ENCODE peak calls at places on chromosomes 7 and 10, in eight cellular contexts. One of them, this sample, is unnamed.

GRCh38 chr10:78416031-78416800 is 382.6 kb downstream of the RPS24 start:
- DNase-seq in foreskin keratinocyte: peak; percentile 7
- DNase-seq in NCI-H1105 treated with DMSO at 0.1 percent for 48 hours: no peak
- DNase-seq in hepatocyte: no peak
- DNase-seq in activated T-helper 1 cell treated with anti-CD3 and anti-CD28 coated beads, Interleukin-12 subunit alpha, Interleukin-12 subunit beta, Interleukin-2, Interleukin-4 antibody, amounts not matched to agents 30 ng/mL and 10 ng/mL and 1 ng/mL, durations not matched to agents 14 hours and 24 hours and 36 hours: no peak
- DNase-seq in T-helper 9 cell: no peak
- DNase-seq in right atrium auricular region: peak; percentile 50
- DNase-seq in H54: peak; percentile 53
- DNase-seq in this sample: no peak

GRCh38 chr10:123009105-123009805 is 449 bp downstream of the ACADSB start:
- DNase-seq in foreskin keratinocyte: peak; percentile 9
- DNase-seq in NCI-H1105 treated with DMSO at 0.1 percent for 48 hours: peak; percentile 17
- DNase-seq in hepatocyte: peak; percentile 45
- DNase-seq in activated T-helper 1 cell treated with anti-CD3 and anti-CD28 coated beads, Interleukin-12 subunit alpha, Interleukin-12 subunit beta, Interleukin-2, Interleukin-4 antibody, amounts not matched to agents 30 ng/mL and 10 ng/mL and 1 ng/mL, durations not matched to agents 14 hours and 24 hours and 36 hours: no peak
- DNase-seq in T-helper 9 cell: no peak
- DNase-seq in right atrium auricular region: peak; percentile 61
- DNase-seq in H54: no peak
- DNase-seq in this sample: no peak

GRCh38 chr10:90494183-90494582 is 363.7 kb downstream of the HTR7 start:
- DNase-seq in foreskin keratinocyte: no peak
- DNase-seq in NCI-H1105 treated with DMSO at 0.1 percent for 48 hours: no peak
- DNase-seq in hepatocyte: no peak
- DNase-seq in activated T-helper 1 cell treated with anti-CD3 and anti-CD28 coated beads, Interleukin-12 subunit alpha, Interleukin-12 subunit beta, Interleukin-2, Interleukin-4 antibody, amounts not matched to agents 30 ng/mL and 10 ng/mL and 1 ng/mL, durations not matched to agents 14 hours and 24 hours and 36 hours: no peak
- DNase-seq in T-helper 9 cell: no peak
- DNase-seq in right atrium auricular region: no peak
- DNase-seq in H54: no peak
- DNase-seq in this sample: no peak

GRCh38 chr10:47176903-47177860 is 122.8 kb upstream of the GDF10 start:
- DNase-seq in foreskin keratinocyte: peak; percentile 37
- DNase-seq in NCI-H1105 treated with DMSO at 0.1 percent for 48 hours: no peak
- DNase-seq in hepatocyte: no peak
- DNase-seq in activated T-helper 1 cell treated with anti-CD3 and anti-CD28 coated beads, Interleukin-12 subunit alpha, Interleukin-12 subunit beta, Interleukin-2, Interleukin-4 antibody, amounts not matched to agents 30 ng/mL and 10 ng/mL and 1 ng/mL, durations not matched to agents 14 hours and 24 hours and 36 hours: no peak
- DNase-seq in T-helper 9 cell: no peak
- DNase-seq in right atrium auricular region: no peak
- DNase-seq in H54: no peak
- DNase-seq in this sample: peak; percentile 80

GRCh38 chr7:69817835-69818646 is 219.8 kb downstream of the AUTS2 start:
- DNase-seq in foreskin keratinocyte: no peak
- DNase-seq in NCI-H1105 treated with DMSO at 0.1 percent for 48 hours: no peak
- DNase-seq in hepatocyte: no peak
- DNase-seq in activated T-helper 1 cell treated with anti-CD3 and anti-CD28 coated beads, Interleukin-12 subunit alpha, Interleukin-12 subunit beta, Interleukin-2, Interleukin-4 antibody, amounts not matched to agents 30 ng/mL and 10 ng/mL and 1 ng/mL, durations not matched to agents 14 hours and 24 hours and 36 hours: no peak
- DNase-seq in T-helper 9 cell: no peak
- DNase-seq in right atrium auricular region: no peak
- DNase-seq in H54: no peak
- DNase-seq in this sample: no peak

GRCh38 chr7:67856046-67856445 is 859.4 kb downstream of the TYW1 start:
- DNase-seq in foreskin keratinocyte: no peak
- DNase-seq in NCI-H1105 treated with DMSO at 0.1 percent for 48 hours: no peak
- DNase-seq in hepatocyte: no peak
- DNase-seq in activated T-helper 1 cell treated with anti-CD3 and anti-CD28 coated beads, Interleukin-12 subunit alpha, Interleukin-12 subunit beta, Interleukin-2, Interleukin-4 antibody, amounts not matched to agents 30 ng/mL and 10 ng/mL and 1 ng/mL, durations not matched to agents 14 hours and 24 hours and 36 hours: no peak
- DNase-seq in T-helper 9 cell: no peak
- DNase-seq in right atrium auricular region: no peak
- DNase-seq in H54: no peak
- DNase-seq in this sample: no peak

GRCh38 chr7:15684834-15685233 is 1.6 kb downstream of the MEOX2 start:
- DNase-seq in foreskin keratinocyte: no peak
- DNase-seq in NCI-H1105 treated with DMSO at 0.1 percent for 48 hours: no peak
- DNase-seq in hepatocyte: no peak
- DNase-seq in activated T-helper 1 cell treated with anti-CD3 and anti-CD28 coated beads, Interleukin-12 subunit alpha, Interleukin-12 subunit beta, Interleukin-2, Interleukin-4 antibody, amounts not matched to agents 30 ng/mL and 10 ng/mL and 1 ng/mL, durations not matched to agents 14 hours and 24 hours and 36 hours: no peak
- DNase-seq in T-helper 9 cell: no peak
- DNase-seq in right atrium auricular region: no peak
- DNase-seq in H54: no peak
- DNase-seq in this sample: no peak

GRCh38 chr7:26858229-26858568 is 6.2 kb downstream of the SKAP2 start:
- DNase-seq in foreskin keratinocyte: no peak
- DNase-seq in NCI-H1105 treated with DMSO at 0.1 percent for 48 hours: no peak
- DNase-seq in hepatocyte: no peak
- DNase-seq in activated T-helper 1 cell treated with anti-CD3 and anti-CD28 coated beads, Interleukin-12 subunit alpha, Interleukin-12 subunit beta, Interleukin-2, Interleukin-4 antibody, amounts not matched to agents 30 ng/mL and 10 ng/mL and 1 ng/mL, durations not matched to agents 14 hours and 24 hours and 36 hours: no peak
- DNase-seq in T-helper 9 cell: no peak
- DNase-seq in right atrium auricular region: no peak
- DNase-seq in H54: no peak
- DNase-seq in this sample: no peak

GRCh38 chr7:41268874-41269273 is 434.0 kb downstream of the INHBA start:
- DNase-seq in foreskin keratinocyte: no peak
- DNase-seq in NCI-H1105 treated with DMSO at 0.1 percent for 48 hours: no peak
- DNase-seq in hepatocyte: no peak
- DNase-seq in activated T-helper 1 cell treated with anti-CD3 and anti-CD28 coated beads, Interleukin-12 subunit alpha, Interleukin-12 subunit beta, Interleukin-2, Interleukin-4 antibody, amounts not matched to agents 30 ng/mL and 10 ng/mL and 1 ng/mL, durations not matched to agents 14 hours and 24 hours and 36 hours: no peak
- DNase-seq in T-helper 9 cell: no peak
- DNase-seq in right atrium auricular region: no peak
- DNase-seq in H54: no peak
- DNase-seq in this sample: no peak

GRCh38 chr10:24762161-24762924 is 38.7 kb upstream of the ARHGAP21 start:
- DNase-seq in foreskin keratinocyte: no peak
- DNase-seq in NCI-H1105 treated with DMSO at 0.1 percent for 48 hours: no peak
- DNase-seq in hepatocyte: no peak
- DNase-seq in activated T-helper 1 cell treated with anti-CD3 and anti-CD28 coated beads, Interleukin-12 subunit alpha, Interleukin-12 subunit beta, Interleukin-2, Interleukin-4 antibody, amounts not matched to agents 30 ng/mL and 10 ng/mL and 1 ng/mL, durations not matched to agents 14 hours and 24 hours and 36 hours: no peak
- DNase-seq in T-helper 9 cell: no peak
- DNase-seq in right atrium auricular region: no peak
- DNase-seq in H54: peak; percentile 1
- DNase-seq in this sample: no peak

This sample was measured in esophagus muscularis mucosa.